ENCODE peak calls at places on chromosomes 3 and 15, in eight cellular contexts. N is heart left ventricle, S is tibial artery, O is Panc1, R is foreskin fibroblast, P is IMR-90, Y is astrocyte of the spinal cord, H is heart right ventricle. W is an unnamed sample.

GRCh38 chr3:58260733-58261132 is 23.1 kb downstream of the ABHD6 start:
- DNase-seq in N (no peak), S (no peak), O (peak), R (peak), P (peak), Y (peak), H (no peak), W (no peak)

GRCh38 chr3:52444860-52445793 is at the start of gene SEMA3G:
- DNase-seq in N (peak), S (peak), O (no peak), R (no peak), P (peak), Y (peak), H (peak), W (peak)

GRCh38 chr3:98778852-98779379 is 15.8 kb downstream of the ST3GAL6 start:
- DNase-seq in N (no peak), S (no peak), O (no peak), R (peak), P (peak), Y (peak), H (no peak), W (no peak)

GRCh38 chr3:58568572-58569286 is 8.5 kb downstream of the FAM107A start:
- DNase-seq in N (peak), S (peak), O (no peak), R (peak), P (peak), Y (peak), H (peak), W (peak)

GRCh38 chr15:101267320-101268104 is 9.8 kb downstream of the SELENOS start:
- DNase-seq in N (no peak), S (peak), O (no peak), R (peak), P (peak), Y (peak), H (no peak), W (no peak)

GRCh38 chr3:113040231-113040630 is 49.4 kb downstream of the GTPBP8 start:
- DNase-seq in N (no peak), S (no peak), O (no peak), R (no peak), P (no peak), Y (no peak), H (no peak), W (no peak)

GRCh38 chr3:111619833-111620232 is 24.7 kb upstream of the ZBED2 start:
- DNase-seq in N (no peak), S (no peak), O (no peak), R (no peak), P (peak), Y (peak), H (no peak), W (no peak)

GRCh38 chr3:153970735-153971347 is 150.3 kb upstream of the ARHGEF26 start:
- DNase-seq in N (no peak), S (no peak), O (peak), R (peak), P (peak), Y (peak), H (no peak), W (no peak)

GRCh38 chr15:98649621-98649995 is 1.3 kb downstream of the IGF1R start:
- DNase-seq in N (peak), S (peak), O (no peak), R (no peak), P (no peak), Y (no peak), H (peak), W (peak)

GRCh38 chr15:75031773-75032302 is 8.4 kb downstream of the PPCDC start:
- DNase-seq in N (no peak), S (no peak), O (no peak), R (no peak), P (no peak), Y (no peak), H (no peak), W (no peak)

GRCh38 chr15:48515497-48515896 is 130.0 kb downstream of the FBN1 start:
- DNase-seq in N (no peak), S (no peak), O (no peak), R (peak), P (no peak), Y (no peak), H (no peak), W (no peak)

GRCh38 chr15:52857937-52858336 is 67.8 kb upstream of the ONECUT1 start:
- DNase-seq in N (no peak), S (no peak), O (no peak), R (no peak), P (peak), Y (peak), H (no peak), W (no peak)

GRCh38 chr15:75452968-75453702 is 1.6 kb upstream of the SIN3A start:
- DNase-seq in N (peak), S (peak), O (no peak), R (peak), P (no peak), Y (peak), H (peak), W (peak)

GRCh38 chr3:102643546-102643945 is 208.7 kb downstream of the ZPLD1 start:
- DNase-seq in N (no peak), S (no peak), O (no peak), R (no peak), P (no peak), Y (no peak), H (no peak), W (no peak)

GRCh38 chr3:105359098-105359762 is 7.5 kb upstream of the ALCAM start:
- DNase-seq in N (no peak), S (no peak), O (no peak), R (peak), P (peak), Y (peak), H (no peak), W (no peak)

GRCh38 chr3:50390523-50391177 is 31.3 kb upstream of the TMEM115 start:
- DNase-seq in N (peak), S (peak), O (no peak), R (no peak), P (no peak), Y (no peak), H (peak), W (no peak)

GRCh38 chr3:126676919-126677705 is 22.2 kb upstream of the TXNRD3 start:
- DNase-seq in N (no peak), S (no peak), O (no peak), R (peak), P (peak), Y (no peak), H (no peak), W (no peak)

GRCh38 chr15:32859246-32859645 is 141.4 kb downstream of the GREM1 start:
- DNase-seq in N (no peak), S (no peak), O (no peak), R (no peak), P (no peak), Y (no peak), H (no peak), W (no peak)

GRCh38 chr3:97793415-97794019 is 28.3 kb upstream of the CRYBG3 start:
- DNase-seq in N (no peak), S (no peak), O (peak), R (peak), P (peak), Y (peak), H (no peak), W (peak)

GRCh38 chr15:25184356-25185155 is 229.8 kb downstream of the SNRPN start:
- DNase-seq in N (no peak), S (no peak), O (no peak), R (no peak), P (no peak), Y (no peak), H (peak), W (no peak)

GRCh38 chr15:58761010-58761388 is 10.1 kb upstream of the MINDY2 start:
- DNase-seq in N (no peak), S (no peak), O (no peak), R (no peak), P (no peak), Y (no peak), H (no peak), W (no peak)

GRCh38 chr3:187740446-187741399 is 4.5 kb downstream of the BCL6 start:
- DNase-seq in N (peak), S (peak), O (no peak), R (peak), P (peak), Y (peak), H (peak), W (peak)

GRCh38 chr3:108931025-108931424 is 22.7 kb downstream of the GUCA1C start:
- DNase-seq in N (no peak), S (no peak), O (no peak), R (no peak), P (no peak), Y (no peak), H (no peak), W (no peak)

GRCh38 chr3:161104561-161105551 is at the start of gene B3GALNT1:
- DNase-seq in N (peak), S (no peak), O (peak), R (peak), P (peak), Y (peak), H (peak), W (peak)

GRCh38 chr3:64238971-64239667 is 13.9 kb upstream of the PRICKLE2 start:
- DNase-seq in N (peak), S (peak), O (no peak), R (peak), P (peak), Y (peak), H (peak), W (peak)

GRCh38 chr3:67460841-67461240 is 193.6 kb downstream of the SUCLG2 start:
- DNase-seq in N (no peak), S (no peak), O (no peak), R (no peak), P (peak), Y (no peak), H (no peak), W (no peak)

GRCh38 chr3:152720941-152721718 is 113.8 kb upstream of the P2RY1 start:
- DNase-seq in N (no peak), S (no peak), O (no peak), R (no peak), P (no peak), Y (no peak), H (no peak), W (no peak)

GRCh38 chr3:195060531-195061385 is 210.2 kb downstream of the XXYLT1 start:
- DNase-seq in N (no peak), S (no peak), O (no peak), R (no peak), P (no peak), Y (no peak), H (peak), W (no peak)

GRCh38 chr3:70829101-70829500 is 516.7 kb upstream of the MDFIC2 start:
- DNase-seq in N (no peak), S (no peak), O (no peak), R (peak), P (peak), Y (peak), H (no peak), W (no peak)

GRCh38 chr3:8488436-8488835 is 13.2 kb upstream of the LMCD1 start:
- DNase-seq in N (no peak), S (no peak), O (no peak), R (no peak), P (no peak), Y (no peak), H (no peak), W (no peak)

GRCh38 chr15:39213385-39213840 is 367.5 kb upstream of the THBS1 start:
- DNase-seq in N (peak), S (no peak), O (no peak), R (peak), P (peak), Y (peak), H (peak), W (no peak)

GRCh38 chr15:67784856-67785430 is 40.4 kb upstream of the SKOR1 start:
- DNase-seq in N (no peak), S (no peak), O (no peak), R (no peak), P (no peak), Y (no peak), H (no peak), W (no peak)

GRCh38 chr15:70081612-70082011 is 16.1 kb downstream of the TLE3 start:
- DNase-seq in N (no peak), S (no peak), O (no peak), R (no peak), P (no peak), Y (no peak), H (no peak), W (no peak)

GRCh38 chr15:70086636-70087035 is 11.1 kb downstream of the TLE3 start:
- DNase-seq in N (no peak), S (no peak), O (no peak), R (no peak), P (no peak), Y (no peak), H (no peak), W (no peak)

GRCh38 chr15:70083946-70084345 is 13.8 kb downstream of the TLE3 start:
- DNase-seq in N (no peak), S (no peak), O (no peak), R (no peak), P (no peak), Y (no peak), H (no peak), W (no peak)

GRCh38 chr15:70083423-70083822 is 14.3 kb downstream of the TLE3 start:
- DNase-seq in N (no peak), S (no peak), O (no peak), R (no peak), P (no peak), Y (no peak), H (no peak), W (no peak)

DNA sequence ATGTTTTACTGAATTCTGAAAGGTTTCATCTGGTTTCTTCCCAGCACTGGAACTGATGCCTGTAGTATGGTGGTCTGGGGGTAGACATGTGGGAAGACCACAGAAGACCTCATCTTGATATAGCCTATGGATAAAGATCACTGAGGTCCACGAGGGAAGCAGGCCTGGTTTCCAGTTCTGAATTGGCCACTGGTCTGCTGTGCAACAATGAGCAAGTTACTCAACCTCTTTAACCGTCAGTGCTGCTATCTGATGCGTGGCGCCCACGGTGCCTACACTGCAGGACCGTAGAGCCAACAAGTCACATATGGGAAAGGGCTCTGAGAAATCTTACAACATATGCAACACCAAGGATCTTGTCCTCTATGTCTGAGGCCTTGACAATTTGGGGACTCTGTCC is 13.3 kb downstream of the TLE3 start:
- DNase-seq in N (no peak), S (no peak), O (no peak), R (no peak), P (no peak), Y (no peak), H (no peak), W (no peak)
- H3K4me3 ChIP-seq in N (no peak), S (no peak), O (no peak), R (no peak), P (no peak), Y (no peak), H (no peak), W (no peak)

DNA sequence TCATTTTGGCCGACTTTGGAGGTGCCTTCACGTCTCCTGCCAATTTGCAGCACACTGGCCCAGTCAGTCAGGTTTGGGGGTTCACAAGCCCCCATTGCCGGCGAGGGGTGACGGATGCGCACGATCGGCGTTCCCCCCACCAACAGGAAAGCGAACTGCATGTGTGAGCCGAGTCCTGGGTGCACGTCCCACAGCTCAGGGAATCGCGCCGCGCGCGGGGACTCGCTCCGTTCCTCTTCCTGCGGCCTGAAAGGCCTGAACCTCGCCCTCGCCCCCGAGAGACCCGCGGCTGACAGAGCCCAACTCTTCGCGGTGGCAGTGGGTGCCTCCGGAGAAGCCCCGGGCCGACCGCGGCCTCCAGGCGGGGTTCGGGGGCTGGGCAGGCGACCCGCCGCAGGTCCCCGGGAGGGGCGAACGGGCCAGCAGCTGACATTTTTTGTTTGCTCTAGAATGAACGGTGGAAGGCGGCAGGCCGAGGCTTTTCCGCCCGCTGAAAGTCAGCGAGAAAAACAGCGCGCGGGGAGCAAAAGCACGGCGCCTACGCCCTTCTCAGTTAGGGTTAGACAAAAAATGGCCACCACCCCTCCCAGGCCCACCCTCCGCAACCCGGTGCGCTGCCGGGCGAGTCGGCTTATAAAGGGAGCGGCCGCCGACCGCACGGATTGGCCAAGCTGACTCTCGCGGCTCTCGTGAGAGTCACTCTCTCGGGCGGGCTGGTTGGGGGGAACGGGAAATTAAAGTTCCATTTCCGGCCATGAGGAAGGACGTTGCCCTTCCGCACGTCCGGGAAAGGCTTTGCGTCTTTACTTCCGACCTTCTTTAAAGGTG is at the start of gene TERC:
- DNase-seq in N (peak), S (peak), O (peak), R (peak), P (peak), Y (peak), H (peak), W (peak)
- TF ChIP-seq CTCF in N (no peak), S (peak), O (no peak), R (no peak), P (no peak), Y (no peak), H (no peak), W (no peak)

GRCh38 chr15:83446904-83447708 is at the start of gene SH3GL3:
- DNase-seq in N (peak), S (peak), O (no peak), R (peak), P (peak), Y (peak), H (peak), W (peak)
- H3K4me3 ChIP-seq in N (peak), S (peak), O (peak), R (peak), P (peak), Y (peak), H (peak), W (no peak)

GRCh38 chr3:189625566-189625965 is 5.6 kb upstream of the TP63 start:
- DNase-seq in N (no peak), S (no peak), O (no peak), R (no peak), P (no peak), Y (no peak), H (no peak), W (no peak)

GRCh38 chr3:189624130-189624529 is 7.1 kb upstream of the TP63 start:
- DNase-seq in N (no peak), S (no peak), O (no peak), R (no peak), P (no peak), Y (no peak), H (no peak), W (no peak)

GRCh38 chr3:189625071-189625470 is 6.1 kb upstream of the TP63 start:
- DNase-seq in N (no peak), S (no peak), O (no peak), R (no peak), P (no peak), Y (no peak), H (no peak), W (no peak)

GRCh38 chr3:189621948-189622603 is 9.1 kb upstream of the TP63 start:
- DNase-seq in N (no peak), S (no peak), O (no peak), R (no peak), P (no peak), Y (no peak), H (no peak), W (no peak)

DNA sequence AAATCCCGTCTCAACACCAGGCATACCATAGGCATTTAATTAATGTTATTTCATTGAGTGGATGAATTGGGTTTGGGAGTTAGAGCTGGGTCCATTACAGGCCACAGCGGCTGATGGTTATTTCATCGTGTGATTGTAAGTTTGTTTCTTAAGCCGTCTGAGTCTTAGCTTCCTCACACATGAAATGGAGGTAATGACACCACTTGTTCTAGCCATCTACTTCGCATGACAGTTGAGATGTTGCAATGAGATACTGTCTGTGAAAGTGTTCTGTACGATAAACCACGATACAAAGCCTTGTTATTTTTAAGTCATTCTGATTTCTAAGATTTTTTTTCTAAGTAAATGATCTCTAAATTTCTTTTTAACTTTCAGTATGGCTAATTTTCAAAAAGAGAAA is 8.6 kb upstream of the TP63 start:
- DNase-seq in N (no peak), S (no peak), O (no peak), R (no peak), P (no peak), Y (no peak), H (no peak), W (no peak)
- TF ChIP-seq CTCF in N (no peak), S (no peak), O (no peak), R (no peak), P (no peak), Y (no peak), H (no peak), W (no peak)

GRCh38 chr3:557972-558371 is 361.4 kb downstream of the CHL1 start:
- DNase-seq in N (no peak), S (no peak), O (no peak), R (no peak), P (no peak), Y (no peak), H (no peak), W (no peak)
- H3K4me3 ChIP-seq in N (no peak), S (no peak), O (no peak), R (no peak), P (no peak), Y (no peak), H (no peak), W (no peak)

GRCh38 chr3:73432723-73433032 is 192.1 kb downstream of the PDZRN3 start:
- DNase-seq in N (no peak), S (no peak), O (no peak), R (no peak), P (no peak), Y (no peak), H (no peak), W (no peak)
- TF ChIP-seq CTCF in N (no peak), S (no peak), O (peak), R (no peak), P (no peak), Y (no peak), H (no peak), W (no peak)

GRCh38 chr15:90414408-90415028 is 26.5 kb downstream of the IQGAP1 start:
- DNase-seq in N (no peak), S (no peak), O (no peak), R (no peak), P (peak), Y (peak), H (no peak), W (no peak)
- H3K4me3 ChIP-seq in N (no peak), S (no peak), O (no peak), R (peak), P (peak), Y (no peak), H (no peak), W (no peak)

W was measured in mucosa of descending colon.